ENCODE peak calls at places on chromosomes 2 and 18, in four cellular contexts. M, U, Y and E are unnamed samples.

GRCh38 chr2:240628507-240629418 is 3.5 kb downstream of the GPR35 start:
- DNase-seq in M (peak), Y (no peak), U (no peak), E (no peak)

GRCh38 chr2:68320118-68320641 is 431 bp upstream of the CNRIP1 start:
- DNase-seq in U (no peak), M (no peak), Y (no peak), E (no peak)

GRCh38 chr18:58536187-58536516 is 92.7 kb downstream of the ALPK2 start:
- DNase-seq in Y (peak), M (no peak), U (no peak), E (no peak)

GRCh38 chr2:176080540-176081355 is 3.0 kb downstream of the EVX2 start:
- DNase-seq in M (no peak), U (no peak), Y (no peak), E (no peak)

GRCh38 chr2:76314621-76315020 is 603.9 kb upstream of the GCFC2 start:
- DNase-seq in U (no peak), M (no peak), Y (no peak), E (no peak)

GRCh38 chr18:13268035-13268700 is 49.6 kb downstream of the LDLRAD4 start:
- DNase-seq in Y (peak), U (peak), M (peak), E (peak)

GRCh38 chr18:79800353-79801180 is 2.8 kb downstream of the KCNG2 start:
- DNase-seq in M (no peak), U (no peak), Y (no peak), E (no peak)

GRCh38 chr2:128685841-128686497 is 367.3 kb upstream of the HS6ST1 start:
- DNase-seq in M (no peak), U (no peak), Y (no peak), E (no peak)